ENCODE peak calls at places on chromosomes 7 and 10, in five cellular contexts. Q is H9, O is IMR-90, V is H1, X is mesenchymal stem cell. M is an unnamed sample.

GRCh38 chr7:38316733-38317360 is 43.4 kb upstream of the TARP start:
- DNase-seq in Q (no peak), O (peak), V (no peak), X (peak), M (no peak)

GRCh38 chr7:126839624-126840023 is 413.1 kb downstream of the GRM8 start:
- DNase-seq in Q (no peak), O (no peak), V (no peak), X (no peak), M (no peak)

GRCh38 chr10:23530079-23530478 is 91.2 kb downstream of the OTUD1 start:
- DNase-seq in Q (no peak), O (peak), V (no peak), X (no peak), M (no peak)

GRCh38 chr10:97771055-97771811 is 566 bp downstream of the SFRP5 start:
- DNase-seq in Q (peak), O (peak), V (peak), X (peak), M (no peak)

GRCh38 chr10:27072436-27073114 is 27.7 kb downstream of the ANKRD26 start:
- DNase-seq in Q (peak), O (no peak), V (peak), X (no peak), M (no peak)

GRCh38 chr7:67625257-67625713 is 628.7 kb downstream of the TYW1 start:
- DNase-seq in Q (peak), O (peak), V (peak), X (peak), M (peak)

GRCh38 chr7:140426130-140426529 is 22.3 kb downstream of the RAB19 start:
- DNase-seq in Q (no peak), O (no peak), V (no peak), X (no peak), M (no peak)

GRCh38 chr10:18238875-18239485 is 98.8 kb downstream of the CACNB2 start:
- DNase-seq in Q (no peak), O (peak), V (no peak), X (peak), M (no peak)

GRCh38 chr10:29648114-29648982 is 13.6 kb upstream of the SVIL start:
- DNase-seq in Q (no peak), O (peak), V (no peak), X (peak), M (no peak)

GRCh38 chr10:12907651-12908050 is 93.9 kb downstream of the CCDC3 start:
- DNase-seq in Q (no peak), O (peak), V (no peak), X (peak), M (no peak)

GRCh38 chr7:148587076-148587475 is 3.5 kb upstream of the C7orf33 start:
- DNase-seq in Q (no peak), O (no peak), V (no peak), X (no peak), M (no peak)

GRCh38 chr10:101222683-101223273 is 6.5 kb downstream of the LBX1 start:
- DNase-seq in Q (no peak), O (no peak), V (no peak), X (no peak), M (no peak)

GRCh38 chr7:112596260-112596659 is 115.5 kb downstream of the LSMEM1 start:
- DNase-seq in Q (no peak), O (no peak), V (no peak), X (no peak), M (no peak)

GRCh38 chr7:123846217-123846891 is 1.4 kb downstream of the HYAL4 start:
- DNase-seq in Q (no peak), O (no peak), V (no peak), X (no peak), M (no peak)

GRCh38 chr7:26705567-26705966 is 158.8 kb downstream of the SKAP2 start:
- DNase-seq in Q (no peak), O (peak), V (no peak), X (peak), M (no peak)

GRCh38 chr7:69656890-69657289 is 58.6 kb downstream of the AUTS2 start:
- DNase-seq in Q (no peak), O (no peak), V (no peak), X (peak), M (no peak)

GRCh38 chr7:30877993-30878392 is 33.7 kb upstream of the AQP1 start:
- DNase-seq in Q (no peak), O (no peak), V (no peak), X (no peak), M (no peak)

GRCh38 chr7:26937956-26938623 is 73.7 kb upstream of the SKAP2 start:
- DNase-seq in Q (no peak), O (no peak), V (no peak), X (no peak), M (no peak)

GRCh38 chr10:4546500-4546899 is 279.5 kb upstream of the AKR1E2 start:
- DNase-seq in Q (no peak), O (peak), V (no peak), X (peak), M (no peak)

GRCh38 chr7:157690833-157691382 is 354.1 kb downstream of the DNAJB6 start:
- DNase-seq in Q (peak), O (no peak), V (peak), X (peak), M (peak)

GRCh38 chr7:25262586-25262985 is 34.3 kb upstream of the NPVF start:
- DNase-seq in Q (no peak), O (no peak), V (no peak), X (no peak), M (no peak)

GRCh38 chr10:5943536-5943935 is 33.8 kb downstream of the IL15RA start:
- DNase-seq in Q (peak), O (peak), V (no peak), X (no peak), M (no peak)

GRCh38 chr7:116284390-116284789 is 74.1 kb downstream of the TES start:
- DNase-seq in Q (no peak), O (peak), V (no peak), X (peak), M (no peak)

GRCh38 chr10:115030483-115031200 is 62.5 kb upstream of the ATRNL1 start:
- DNase-seq in Q (no peak), O (no peak), V (peak), X (no peak), M (peak)

GRCh38 chr10:130194194-130194990 is 58.2 kb downstream of the GLRX3 start:
- DNase-seq in Q (no peak), O (peak), V (no peak), X (no peak), M (no peak)

GRCh38 chr10:58741673-58742072 is 229.0 kb downstream of the BICC1 start:
- DNase-seq in Q (no peak), O (no peak), V (no peak), X (no peak), M (no peak)

GRCh38 chr7:22120391-22121053 is 174.8 kb upstream of the CDCA7L start:
- DNase-seq in Q (no peak), O (no peak), V (no peak), X (no peak), M (no peak)

GRCh38 chr7:22114440-22114981 is 168.8 kb upstream of the CDCA7L start:
- DNase-seq in Q (peak), O (no peak), V (no peak), X (no peak), M (no peak)

GRCh38 chr7:22117222-22117621 is 171.5 kb upstream of the CDCA7L start:
- DNase-seq in Q (peak), O (no peak), V (no peak), X (no peak), M (no peak)

GRCh38 chr7:22113041-22113440 is 167.3 kb upstream of the CDCA7L start:
- DNase-seq in Q (no peak), O (no peak), V (no peak), X (no peak), M (no peak)

DNA sequence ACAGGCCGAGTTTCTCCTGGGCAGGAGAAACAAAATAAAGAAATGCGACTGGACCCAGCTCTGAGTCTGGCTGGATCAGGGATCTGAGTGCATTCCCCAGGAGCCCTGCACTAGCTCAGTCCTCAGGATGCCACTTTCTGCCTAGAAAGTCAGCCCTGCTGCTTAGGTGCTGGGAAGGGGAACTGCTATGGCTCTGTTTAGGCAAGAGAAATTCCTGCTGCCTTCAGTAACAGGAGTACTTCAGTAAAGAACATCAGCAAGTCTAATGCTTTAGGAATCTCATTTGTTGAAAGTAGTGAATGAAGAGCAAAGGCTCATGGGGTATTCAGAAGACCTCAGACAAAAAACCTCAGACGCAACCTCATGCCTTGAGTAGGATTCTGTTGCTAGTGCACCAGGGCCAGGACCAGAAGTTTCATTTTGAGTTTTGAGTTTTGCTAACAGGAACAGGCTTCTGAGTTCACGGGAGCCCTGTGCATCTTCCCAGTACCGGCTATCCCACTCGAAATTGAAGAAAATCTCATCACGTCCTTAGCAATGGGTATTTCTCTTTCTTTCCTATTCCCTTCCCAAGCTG is 170.8 kb upstream of the CDCA7L start:
- DNase-seq in Q (peak), O (peak), V (no peak), X (no peak), M (no peak)
- H2BK5ac ChIP-seq in Q (no peak), O (no peak), V (no peak), X (no peak), M (no peak)

GRCh38 chr10:99532687-99533495 is at the start of gene NKX2-3:
- DNase-seq in Q (peak), O (peak), V (peak), X (peak), M (no peak)

GRCh38 chr10:99535764-99536399 is 3.1 kb downstream of the NKX2-3 start:
- DNase-seq in Q (peak), O (no peak), V (peak), X (no peak), M (no peak)

GRCh38 chr10:99534939-99535763 is 2.4 kb downstream of the NKX2-3 start:
- DNase-seq in Q (peak), O (no peak), V (peak), X (peak), M (no peak)

GRCh38 chr10:99533496-99534455 is 1.0 kb downstream of the NKX2-3 start:
- DNase-seq in Q (peak), O (no peak), V (no peak), X (no peak), M (no peak)

GRCh38 chr10:99534456-99534938 is 1.8 kb downstream of the NKX2-3 start:
- DNase-seq in Q (no peak), O (no peak), V (no peak), X (peak), M (no peak)
- H3K14ac ChIP-seq in Q (no peak), O (no peak), V (no peak), X (peak), M (no peak)

DNA sequence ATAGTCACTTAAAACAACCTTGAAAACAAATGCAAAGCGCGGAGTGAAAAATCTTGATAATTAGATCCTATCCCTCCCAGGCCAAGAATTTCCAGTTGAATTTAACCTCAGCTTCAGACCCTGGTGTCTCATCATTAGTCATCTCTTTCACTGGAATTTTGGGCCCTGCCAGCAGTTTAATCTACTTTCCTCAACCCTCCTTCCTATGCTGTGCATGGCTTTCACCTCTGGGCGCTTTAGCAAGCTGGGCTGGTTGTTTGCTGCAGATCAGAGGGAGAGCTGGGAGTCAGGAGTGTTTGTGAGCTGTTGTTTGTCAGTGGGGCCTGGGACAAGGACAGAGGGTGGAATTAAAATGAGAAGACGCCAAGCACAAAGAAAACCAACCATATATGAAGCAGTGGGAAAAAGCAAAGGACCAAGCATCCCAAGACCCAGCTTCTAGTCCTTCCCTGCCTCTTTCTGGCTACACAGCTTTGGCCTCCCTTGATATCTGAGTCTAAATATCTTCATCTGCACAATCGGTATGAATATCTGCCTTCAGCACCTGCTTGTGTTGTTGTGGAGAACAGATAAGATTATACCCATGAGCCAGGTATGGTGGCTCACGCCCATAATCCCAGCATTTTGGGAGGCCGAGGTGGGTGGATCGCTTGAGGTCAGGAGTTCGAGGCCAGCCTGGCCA is 13.5 kb downstream of the MYOF start:
- DNase-seq in Q (no peak), O (peak), V (no peak), X (peak), M (no peak)
- H2BK120ac ChIP-seq in Q (no peak), O (peak), V (no peak), X (peak), M (no peak)

GRCh38 chr10:89644967-89645741 is at the start of gene PANK1:
- DNase-seq in Q (peak), O (peak), V (peak), X (peak), M (peak)
- H2BK5ac ChIP-seq in Q (peak), O (peak), V (peak), X (peak), M (peak)

GRCh38 chr10:95263864-95264226 is 27.0 kb downstream of the PDLIM1 start:
- DNase-seq in Q (no peak), O (no peak), V (peak), X (no peak), M (no peak)
- H3K14ac ChIP-seq in Q (no peak), O (no peak), V (no peak), X (no peak), M (no peak)

GRCh38 chr10:43859016-43859525 is 210.4 kb upstream of the ZNF32 start:
- DNase-seq in Q (no peak), O (no peak), V (peak), X (no peak), M (no peak)

GRCh38 chr10:43857206-43857952 is 208.7 kb upstream of the ZNF32 start:
- DNase-seq in Q (no peak), O (peak), V (peak), X (peak), M (no peak)

GRCh38 chr10:43855667-43856210 is 207.1 kb upstream of the ZNF32 start:
- DNase-seq in Q (no peak), O (no peak), V (peak), X (peak), M (no peak)

GRCh38 chr10:43854042-43854441 is 205.4 kb upstream of the ZNF32 start:
- DNase-seq in Q (no peak), O (peak), V (peak), X (peak), M (no peak)

GRCh38 chr10:43856299-43856698 is 207.6 kb upstream of the ZNF32 start:
- DNase-seq in Q (no peak), O (no peak), V (peak), X (no peak), M (no peak)
- H2BK120ac ChIP-seq in Q (no peak), O (peak), V (no peak), X (peak), M (no peak)

M was measured in neuronal stem cell.